ENCODE peak calls at places on chromosomes 16 and 17, in seven cellular contexts. O, X, L, B, S, N and T are unnamed samples.

GRCh38 chr17:15291674-15292361 is 26.7 kb upstream of the PMP22 start:
- DNase-seq in L (peak), N (no peak), O (no peak), B (no peak), S (no peak), X (no peak), T (no peak)

GRCh38 chr17:81254955-81255717 is 16.0 kb downstream of the NDUFAF8 start:
- DNase-seq in N (peak), L (peak), S (peak), X (no peak), B (peak), O (peak), T (peak)

GRCh38 chr17:33924105-33924504 is 331.0 kb upstream of the CCL2 start:
- DNase-seq in O (no peak), X (no peak), S (no peak), L (no peak), B (no peak), N (no peak), T (no peak)

GRCh38 chr17:58632324-58633314 is 59.2 kb downstream of the TEX14 start:
- DNase-seq in L (no peak), S (no peak), N (no peak), B (no peak), O (no peak), X (no peak), T (no peak)

GRCh38 chr17:39139137-39139516 is 12.3 kb downstream of the PLXDC1 start:
- DNase-seq in L (peak), O (no peak), X (no peak), S (no peak), N (no peak), B (no peak), T (peak)

GRCh38 chr17:15171433-15172047 is 93.6 kb downstream of the PMP22 start:
- DNase-seq in O (peak), L (peak), S (peak), X (peak), B (peak), N (peak), T (peak)

GRCh38 chr16:81716478-81717210 is 62.4 kb upstream of the PLCG2 start:
- DNase-seq in O (no peak), X (no peak), B (no peak), L (no peak), S (peak), N (no peak), T (no peak)

GRCh38 chr16:30927789-30928378 is 4.5 kb downstream of the FBXL19 start:
- DNase-seq in X (peak), L (peak), O (peak), N (peak), B (peak), S (no peak), T (peak)

GRCh38 chr17:50772251-50772650 is 4.9 kb upstream of the ANKRD40CL start:
- DNase-seq in N (no peak), S (no peak), X (no peak), B (no peak), L (no peak), O (peak), T (no peak)

GRCh38 chr17:43010667-43011308 is 4.2 kb downstream of the IFI35 start:
- DNase-seq in N (no peak), L (no peak), S (peak), O (no peak), B (no peak), X (no peak), T (no peak)

GRCh38 chr17:9684955-9685621 is 39.8 kb downstream of the USP43 start:
- DNase-seq in B (no peak), S (no peak), N (no peak), O (no peak), X (no peak), L (no peak), T (no peak)

GRCh38 chr16:21684199-21684598 is 20.4 kb downstream of the OTOA start:
- DNase-seq in B (peak), O (peak), N (no peak), L (no peak), X (no peak), S (no peak), T (no peak)

GRCh38 chr16:17937003-17937402 is 399.5 kb downstream of the NPIPA8 start:
- DNase-seq in S (no peak), N (no peak), X (no peak), B (no peak), O (no peak), L (no peak), T (no peak)

GRCh38 chr17:9170822-9171221 is 149.5 kb downstream of the NTN1 start:
- DNase-seq in X (no peak), B (no peak), O (no peak), S (no peak), N (no peak), L (no peak), T (no peak)

GRCh38 chr16:2527071-2527783 is 4.0 kb downstream of the CEMP1 start:
- DNase-seq in S (no peak), O (no peak), B (no peak), L (no peak), X (no peak), N (no peak), T (no peak)

GRCh38 chr16:20849587-20850390 is 43.5 kb downstream of the REXO5 start:
- DNase-seq in L (peak), B (peak), N (no peak), O (peak), X (peak), S (peak), T (peak)

DNA sequence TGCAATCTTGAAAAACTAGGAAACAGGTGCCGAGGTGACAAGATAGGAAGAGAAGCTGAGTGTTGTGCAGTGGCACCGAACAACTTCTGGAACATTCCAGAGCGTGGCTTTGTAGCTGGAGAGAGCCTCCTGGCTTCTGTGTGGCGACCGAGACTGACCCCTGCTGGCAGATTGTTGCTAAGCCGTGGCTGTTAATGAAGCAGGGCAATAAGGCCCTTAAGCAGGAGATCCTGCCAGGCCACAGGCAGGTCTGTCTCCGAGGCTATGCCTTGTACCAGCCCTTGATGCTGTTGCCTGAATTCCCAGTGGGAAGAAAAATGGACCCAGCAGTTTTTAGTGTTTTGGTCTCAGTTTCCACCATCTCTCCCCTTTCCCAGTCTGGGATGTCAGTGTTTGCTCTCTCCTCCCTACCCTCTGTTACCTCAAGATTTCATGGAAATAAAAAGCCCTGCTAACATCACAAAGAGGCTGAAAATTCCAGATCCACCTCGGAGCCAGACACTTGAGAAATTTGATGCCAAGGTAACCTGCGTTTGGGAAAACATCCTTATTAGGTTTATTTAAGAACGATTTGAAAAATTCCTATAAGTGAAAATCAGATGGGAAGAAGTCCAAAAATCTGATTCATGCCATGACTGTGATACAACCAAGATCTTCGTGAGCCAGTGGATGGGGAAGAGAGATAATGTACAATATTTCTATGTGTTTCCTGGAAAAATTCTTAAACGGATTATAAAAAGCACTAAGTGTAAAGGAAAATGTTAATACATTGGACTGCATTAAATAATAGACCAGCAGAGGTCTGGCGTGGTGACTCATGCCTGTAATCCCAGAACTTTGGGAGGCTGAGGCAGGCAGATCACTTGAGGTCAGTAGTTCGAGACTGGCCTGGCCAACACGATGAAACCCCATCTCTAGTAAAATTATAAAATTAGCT is 265.1 kb downstream of the PRKCA start:
- DNase-seq in N (peak), B (peak), O (peak), L (peak), X (peak), S (peak), T (peak)
- H2AK5ac ChIP-seq in N (no peak), B (no peak), O (no peak), L (peak), X (no peak), S (no peak), T (peak)

DNA sequence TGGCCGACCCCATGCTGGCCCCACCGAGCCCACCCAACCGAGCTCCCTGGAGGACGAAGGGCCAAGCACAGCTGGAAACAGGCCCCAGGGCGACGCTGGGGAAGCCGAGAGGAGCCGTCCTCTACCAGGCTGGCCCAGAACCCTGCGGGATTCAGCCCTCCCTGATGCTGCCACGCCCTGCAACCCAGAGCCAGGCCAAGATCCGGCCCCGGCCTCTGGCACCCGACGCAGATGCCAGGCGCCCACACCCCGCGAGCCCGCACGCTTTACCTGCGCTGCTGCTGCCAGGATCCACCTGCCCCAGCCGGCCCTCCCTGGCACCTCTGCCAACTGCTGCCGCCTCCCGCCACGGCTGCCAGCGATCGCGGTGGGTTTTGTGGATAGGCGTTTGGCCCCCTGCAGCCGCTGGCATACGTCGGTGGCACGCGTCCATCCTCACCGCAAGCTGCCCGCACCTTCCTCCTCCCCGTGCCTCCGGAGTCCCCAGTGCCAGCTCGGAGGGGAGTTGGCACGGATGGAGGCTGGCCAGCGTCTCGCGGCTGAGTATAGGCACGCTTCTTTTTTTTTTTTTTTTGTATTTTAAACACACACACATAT is 41.4 kb upstream of the ACSF3 start:
- DNase-seq in B (no peak), O (no peak), L (no peak), X (no peak), N (no peak), S (no peak), T (no peak)
- H2BK5ac ChIP-seq in B (no peak), O (no peak), L (no peak), X (peak), N (no peak), S (no peak), T (no peak)

DNA sequence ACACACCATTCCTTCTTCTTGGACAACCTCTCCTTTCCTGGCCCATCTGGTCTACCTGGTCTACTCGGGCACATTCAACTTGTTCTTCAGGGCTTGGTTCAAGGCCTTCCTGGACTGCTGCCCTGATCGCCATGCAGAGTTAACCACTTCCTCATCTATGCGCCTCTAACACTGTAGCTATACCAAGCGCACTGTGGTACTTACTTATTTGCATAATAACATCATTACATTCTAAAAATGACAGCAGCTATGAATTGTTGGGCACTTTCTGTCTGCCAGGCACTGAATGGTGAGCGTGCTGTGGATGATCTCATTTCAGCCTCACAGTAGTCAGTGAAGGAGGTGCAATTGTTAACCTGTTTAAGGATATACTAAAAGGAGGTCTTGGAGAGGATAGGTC is 66.9 kb upstream of the SDK2 start:
- DNase-seq in O (no peak), L (no peak), S (no peak), X (no peak), B (no peak), N (no peak), T (no peak)
- H2AK5ac ChIP-seq in O (no peak), L (no peak), S (no peak), X (no peak), B (no peak), N (no peak), T (no peak)

GRCh38 chr16:67192781-67193260 is 866 bp downstream of the E2F4 start:
- DNase-seq in B (no peak), O (no peak), N (no peak), L (no peak), S (no peak), X (no peak), T (no peak)

GRCh38 chr16:67191995-67192681 is at the start of gene E2F4:
- DNase-seq in O (peak), S (peak), N (no peak), B (peak), X (peak), L (peak), T (peak)

GRCh38 chr16:67190041-67190440 is at the start of gene EXOC3L1:
- DNase-seq in O (no peak), L (no peak), S (no peak), N (no peak), X (no peak), B (peak), T (no peak)

GRCh38 chr16:67190448-67191399 is 788 bp upstream of the EXOC3L1 start:
- DNase-seq in X (no peak), O (no peak), B (no peak), S (peak), L (peak), N (no peak), T (peak)

DNA sequence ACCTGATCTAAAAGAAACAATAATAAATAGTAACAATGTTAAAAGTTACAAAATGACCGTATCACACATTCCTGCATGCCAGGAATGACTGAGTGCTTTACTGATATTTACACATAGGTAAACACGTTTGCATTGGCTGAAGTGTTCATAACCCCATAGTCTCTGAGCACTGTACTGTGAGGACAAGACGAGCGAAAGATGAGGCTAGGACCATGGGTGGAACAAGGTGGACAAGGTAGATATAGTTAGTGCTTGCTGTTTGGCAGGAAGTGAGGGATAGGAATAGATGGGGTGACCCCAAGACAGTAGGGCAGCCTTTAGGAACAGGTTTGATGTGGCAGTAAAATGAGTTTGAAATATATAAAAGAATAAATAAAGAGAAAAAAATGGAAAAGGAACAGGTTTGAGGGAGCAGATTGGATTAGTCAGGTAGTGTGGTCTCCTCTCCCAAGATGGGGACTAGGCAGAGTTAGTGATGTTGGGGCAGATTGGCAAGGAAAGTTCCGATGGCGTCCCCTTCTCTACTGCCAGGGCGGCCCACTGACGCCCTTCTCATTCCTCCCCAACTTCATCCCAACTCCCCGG is 453 bp upstream of the E2F4 start:
- DNase-seq in S (peak), L (no peak), O (no peak), X (no peak), B (no peak), N (no peak), T (no peak)
- H2BK5ac ChIP-seq in S (no peak), L (peak), O (no peak), X (no peak), B (no peak), N (no peak), T (no peak)

DNA sequence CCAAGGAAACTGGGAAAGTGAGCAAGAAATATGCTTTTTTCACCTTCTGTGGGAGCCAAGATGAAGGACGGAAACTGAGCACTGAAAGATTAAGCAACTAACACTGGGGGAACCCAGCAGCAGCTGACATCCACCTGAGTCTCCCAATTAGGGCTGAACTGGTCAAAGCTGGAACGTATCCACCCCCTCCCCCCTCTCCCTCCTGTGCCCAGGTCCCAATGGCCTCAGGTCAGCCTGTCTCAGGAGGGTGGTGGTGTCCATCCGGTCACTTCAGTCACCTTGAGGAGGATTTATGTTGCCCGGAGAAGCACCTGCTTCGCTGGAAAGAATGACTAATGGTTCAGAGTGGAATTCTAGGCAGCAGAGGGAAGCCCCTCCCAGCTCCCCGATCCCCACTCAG is 10.0 kb downstream of the PEMT start:
- DNase-seq in B (no peak), N (no peak), L (no peak), S (no peak), X (no peak), O (no peak), T (no peak)
- H2AK5ac ChIP-seq in B (no peak), N (no peak), L (no peak), S (no peak), X (no peak), O (no peak), T (no peak)

GRCh38 chr17:17474341-17474740 is 2.5 kb upstream of the MED9 start:
- DNase-seq in B (no peak), X (no peak), O (no peak), N (no peak), L (no peak), S (no peak), T (no peak)

GRCh38 chr17:17469996-17470395 is 6.8 kb upstream of the MED9 start:
- DNase-seq in S (no peak), B (no peak), N (no peak), L (no peak), X (no peak), O (no peak), T (no peak)

GRCh38 chr17:17469358-17469757 is 7.4 kb upstream of the MED9 start:
- DNase-seq in N (no peak), S (no peak), X (no peak), L (no peak), O (no peak), B (no peak), T (no peak)

GRCh38 chr17:17468217-17469010 is 8.4 kb upstream of the MED9 start:
- DNase-seq in L (no peak), O (no peak), B (no peak), X (no peak), S (no peak), N (no peak), T (no peak)

DNA sequence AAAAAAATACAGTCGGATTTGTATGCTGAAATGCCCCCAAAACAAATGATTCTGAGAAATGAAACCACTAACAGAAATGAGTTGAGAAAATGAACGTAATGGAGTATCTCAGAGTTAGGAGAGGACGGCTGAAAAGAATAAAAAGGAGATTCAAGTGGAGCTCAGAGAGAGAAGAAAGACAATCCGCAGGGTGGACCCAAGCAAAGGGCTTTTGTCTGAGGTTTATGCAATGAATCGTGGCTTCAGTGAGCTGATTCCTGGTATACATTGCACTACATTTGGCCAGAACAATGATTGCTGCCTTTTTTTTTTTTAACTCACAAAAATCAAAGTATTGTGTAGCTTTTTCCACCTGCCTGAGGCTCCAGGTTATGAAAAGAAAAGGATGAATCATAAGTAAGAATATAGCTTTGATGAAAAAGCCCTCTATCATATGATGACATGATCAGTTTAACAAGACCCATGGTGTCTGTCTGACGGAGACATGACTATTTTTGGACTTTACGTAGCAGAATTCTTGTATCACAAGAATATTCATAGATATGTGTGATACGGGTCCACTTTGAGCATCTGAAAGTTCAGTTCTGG is 4.4 kb upstream of the MED9 start:
- DNase-seq in O (no peak), S (no peak), X (no peak), N (no peak), B (no peak), L (no peak), T (no peak)
- H2BK5ac ChIP-seq in O (no peak), S (no peak), X (no peak), N (no peak), B (no peak), L (no peak), T (no peak)

GRCh38 chr16:4800290-4801041 is 2.0 kb downstream of the ROGDI start:
- DNase-seq in O (no peak), S (no peak), L (no peak), X (no peak), B (no peak), N (no peak), T (no peak)
- H2AK5ac ChIP-seq in O (no peak), S (no peak), L (no peak), X (peak), B (no peak), N (no peak), T (no peak)

GRCh38 chr16:75236232-75236631 is 15.2 kb downstream of the BCAR1 start:
- DNase-seq in N (no peak), B (no peak), X (no peak), L (no peak), S (peak), O (peak), T (no peak)
- H2BK5ac ChIP-seq in N (no peak), B (no peak), X (no peak), L (no peak), S (no peak), O (no peak), T (no peak)